ENCODE peak calls at places on chromosomes 13 and 19, in nine cellular contexts. O, R, E, F, K, T, X, N and U are unnamed samples.

GRCh38 chr13:94674609-94675348 is 37.6 kb downstream of the SOX21 start:
- DNase-seq in O (peak; percentile 50), R (no peak), E (no peak), T (peak; percentile 77), F (no peak), K (no peak), N (peak; percentile 78), X (no peak), U (no peak)

GRCh38 chr13:30371649-30372265 is 50.5 kb upstream of the UBE2L5 start:
- DNase-seq in F (no peak), K (no peak), N (peak; percentile 78), X (no peak), E (no peak), R (no peak), T (no peak), O (peak; percentile 50), U (no peak)

GRCh38 chr19:46451352-46451751 is 20.0 kb downstream of the PNMA8A start:
- DNase-seq in F (no peak), K (no peak), T (no peak), O (no peak), X (no peak), R (no peak), E (no peak), N (no peak), U (no peak)

GRCh38 chr19:5615756-5616327 is 6.7 kb downstream of the SAFB2 start:
- DNase-seq in E (no peak), N (no peak), K (no peak), O (no peak), X (no peak), F (no peak), T (no peak), R (no peak), U (no peak)

GRCh38 chr13:23776698-23777570 is 112.3 kb downstream of the MIPEP start:
- DNase-seq in E (no peak), F (no peak), T (no peak), O (no peak), R (no peak), X (no peak), N (no peak), K (no peak), U (no peak)

GRCh38 chr13:99308481-99309087 is 1.4 kb upstream of the GPR183 start:
- DNase-seq in F (no peak), O (peak; percentile 44), T (no peak), K (no peak), X (no peak), E (no peak), N (no peak), R (no peak), U (peak; percentile 53)

GRCh38 chr19:16327911-16328823 is 3.5 kb downstream of the KLF2 start:
- DNase-seq in X (peak; percentile 68), E (peak; percentile 89), F (peak; percentile 92), R (peak; percentile 79), N (peak; percentile 63), T (no peak), O (peak; percentile 96), K (peak; percentile 74), U (no peak)

GRCh38 chr19:6730941-6731670 is 6.3 kb downstream of the GPR108 start:
- DNase-seq in E (no peak), R (no peak), F (no peak), X (no peak), K (peak; percentile 43), T (no peak), O (no peak), N (no peak), U (no peak)

GRCh38 chr19:14080887-14081796 is 4.4 kb downstream of the C19orf67 start:
- DNase-seq in X (peak; percentile 89), O (peak; percentile 100), T (peak; percentile 99), N (peak; percentile 99), F (peak; percentile 98), K (peak; percentile 100), E (peak; percentile 100), R (peak; percentile 98), U (peak; percentile 99)

GRCh38 chr19:56367829-56368711 is 25.3 kb downstream of the ZNF582 start:
- DNase-seq in T (peak; percentile 99), K (peak; percentile 97), O (peak; percentile 95), X (peak; percentile 53), E (peak; percentile 93), N (peak; percentile 94), F (peak; percentile 95), R (peak; percentile 94), U (peak; percentile 69)

GRCh38 chr19:7067716-7068115 is 1.8 kb upstream of the ZNF557 start:
- DNase-seq in E (no peak), K (no peak), X (no peak), R (no peak), F (no peak), N (no peak), O (no peak), T (no peak), U (no peak)

GRCh38 chr13:33509642-33510229 is 224.2 kb upstream of the STARD13 start:
- DNase-seq in O (no peak), N (no peak), F (no peak), T (no peak), R (peak; percentile 29), K (peak; percentile 33), X (no peak), E (peak; percentile 30), U (peak; percentile 43)

GRCh38 chr19:28288850-28289249 is 924.1 kb downstream of the UQCRFS1 start:
- DNase-seq in F (no peak), K (no peak), E (no peak), N (no peak), O (no peak), T (peak; percentile 39), R (no peak), X (no peak), U (no peak)

GRCh38 chr13:51324714-51325440 is 14.6 kb upstream of the SERPINE3 start:
- DNase-seq in X (no peak), N (no peak), T (no peak), O (no peak), K (no peak), R (no peak), F (no peak), E (no peak), U (no peak)

GRCh38 chr19:30535011-30535410 is 162.8 kb downstream of the ZNF536 start:
- DNase-seq in E (no peak), N (no peak), F (no peak), R (no peak), K (no peak), O (no peak), X (no peak), T (no peak), U (peak; percentile 16)

GRCh38 chr19:33238750-33239149 is 13.1 kb upstream of the SLC7A10 start:
- DNase-seq in N (no peak), F (no peak), E (no peak), O (no peak), X (no peak), R (no peak), K (peak; percentile 5), T (no peak), U (no peak)

GRCh38 chr13:25375727-25376358 is 4.1 kb downstream of the ATP8A2 start:
- DNase-seq in N (peak; percentile 56), E (no peak), T (peak; percentile 59), F (no peak), R (no peak), K (no peak), O (peak; percentile 49), X (no peak), U (no peak)

GRCh38 chr13:70630247-70630646 is 522.0 kb upstream of the KLHL1 start:
- DNase-seq in K (no peak), R (no peak), F (no peak), E (no peak), T (no peak), X (no peak), O (no peak), N (no peak), U (no peak)

GRCh38 chr13:109271555-109271954 is 514.8 kb downstream of the IRS2 start:
- DNase-seq in X (no peak), K (no peak), E (no peak), O (no peak), F (no peak), N (no peak), R (no peak), T (no peak), U (no peak)
- H3K4me3 ChIP-seq in X (no peak overlapping the region), K (no peak overlapping the region), E (no peak overlapping the region), O (no peak overlapping the region), F (no peak overlapping the region), N (no peak overlapping the region), R (no peak overlapping the region), T (no peak overlapping the region), U (no peak overlapping the region)

GRCh38 chr19:35088514-35088913 is 27.1 kb upstream of the FXYD3 start:
- DNase-seq in R (no peak), E (no peak), N (peak; percentile 58), X (no peak), T (no peak), K (no peak), O (peak; percentile 77), F (no peak), U (peak; percentile 41)

GRCh38 chr19:35090795-35091214 is 24.8 kb upstream of the FXYD3 start:
- DNase-seq in K (no peak), X (no peak), O (no peak), R (no peak), N (no peak), F (no peak), E (no peak), T (no peak), U (no peak)

GRCh38 chr19:35089554-35089953 is 26.1 kb upstream of the FXYD3 start:
- DNase-seq in X (no peak), R (no peak), F (no peak), E (no peak), K (no peak), O (no peak), T (no peak), N (no peak), U (no peak)

GRCh38 chr19:35087393-35087792 is 28.2 kb upstream of the FXYD3 start:
- DNase-seq in E (no peak), R (no peak), O (no peak), X (no peak), F (no peak), N (no peak), K (no peak), T (no peak), U (no peak)

GRCh38 chr19:35090160-35090794 is 25.3 kb upstream of the FXYD3 start:
- DNase-seq in T (peak; percentile 77), N (peak; percentile 81), O (peak; percentile 69), E (peak; percentile 65), K (no peak), R (no peak), F (no peak), X (no peak), U (no peak)
- TF ChIP-seq CTCF in T (peak; percentile 65), N (peak; percentile 59), O (peak; percentile 69), E (peak; percentile 14), K (peak; percentile 70), R (peak; percentile 73), F (peak; percentile 61), X (peak; percentile 56), U (peak; percentile 69)

DNA sequence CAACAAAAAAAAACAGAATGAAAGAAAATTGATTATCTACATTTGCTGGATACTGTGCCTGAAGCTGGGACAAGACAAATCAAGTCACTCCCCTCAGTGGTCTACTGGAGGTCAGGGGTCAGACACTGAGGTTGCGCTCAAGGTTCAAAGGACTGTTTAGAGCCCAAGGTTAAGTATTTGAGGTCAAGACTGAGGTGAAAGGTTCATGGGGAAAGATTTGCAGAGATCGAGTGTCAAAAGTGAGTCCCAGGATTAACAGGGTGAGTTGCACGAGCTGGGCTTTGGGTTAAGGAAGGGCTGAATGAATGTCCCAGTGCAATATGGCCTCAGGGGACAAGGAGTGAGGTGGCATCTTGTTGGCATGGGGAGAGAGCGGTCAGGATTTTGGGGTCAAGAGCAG is 3.4 kb upstream of the TOMM40 start:
- DNase-seq in R (no peak), K (no peak), O (no peak), T (no peak), E (no peak), F (no peak), X (no peak), N (no peak), U (no peak)
- H3K27me3 ChIP-seq in R (no peaks in the 10 kb centered on the region), K (no peaks in the 10 kb centered on the region), O (no peaks in the 10 kb centered on the region), T (no peaks in the 10 kb centered on the region), E (no peaks in the 10 kb centered on the region), F (no peaks in the 10 kb centered on the region), X (no peaks in the 10 kb centered on the region), N (no peaks in the 10 kb centered on the region), U (no peaks in the 10 kb centered on the region)

GRCh38 chr19:58353717-58354477 is 605 bp upstream of the A1BG start:
- DNase-seq in F (no peak), T (no peak), X (no peak), O (no peak), E (no peak), R (no peak), N (no peak), K (no peak), U (no peak)
- H3K4me3 ChIP-seq in F (no peak overlapping the region), T (no peak overlapping the region), X (no peak overlapping the region), O (no peak overlapping the region), E (no peak overlapping the region), R (no peak overlapping the region), N (no peak overlapping the region), K (no peak overlapping the region), U (no peak overlapping the region)